ENCODE peak calls at places on chromosomes 7 and 10, in four cellular contexts. One of them, this sample, is unnamed.

GRCh38 chr7:45108863-45109262 is 2.6 kb downstream of the TBRG4 start:
- DNase-seq in mesendoderm: no peak
- DNase-seq in IMR-90: no peak
- DNase-seq in neuronal stem cell: no peak
- DNase-seq in this sample: no peak

GRCh38 chr10:118768041-118768933 is 13.5 kb upstream of the CACUL1 start:
- DNase-seq in IMR-90: no peak
- DNase-seq in neuronal stem cell: no peak
- DNase-seq in mesendoderm: no peak
- DNase-seq in this sample: no peak

GRCh38 chr7:91941450-91941849 is 788 bp downstream of the AKAP9 start:
- DNase-seq in mesendoderm: peak; percentile 50
- DNase-seq in neuronal stem cell: peak; percentile 21
- DNase-seq in IMR-90: peak; percentile 18
- DNase-seq in this sample: no peak

GRCh38 chr7:132319481-132319880 is 256.8 kb downstream of the PLXNA4 start:
- DNase-seq in mesendoderm: no peak
- DNase-seq in neuronal stem cell: no peak
- DNase-seq in IMR-90: no peak
- DNase-seq in this sample: no peak

GRCh38 chr7:148944935-148945934 is 61.1 kb upstream of the EZH2 start:
- DNase-seq in neuronal stem cell: no peak
- DNase-seq in mesendoderm: no peak
- DNase-seq in IMR-90: peak; percentile 66
- DNase-seq in this sample: no peak

GRCh38 chr10:53140516-53140915 is 367.9 kb upstream of the MBL2 start:
- DNase-seq in mesendoderm: no peak
- DNase-seq in neuronal stem cell: no peak
- DNase-seq in IMR-90: no peak
- DNase-seq in this sample: no peak

GRCh38 chr10:101217450-101218281 is 11.6 kb downstream of the LBX1 start:
- DNase-seq in neuronal stem cell: peak; percentile 87
- DNase-seq in mesendoderm: peak; percentile 94
- DNase-seq in IMR-90: peak; percentile 36
- DNase-seq in this sample: no peak

GRCh38 chr7:28804990-28805389 is 153.1 kb downstream of the TRIL start:
- DNase-seq in neuronal stem cell: no peak
- DNase-seq in IMR-90: peak; percentile 90
- DNase-seq in mesendoderm: no peak
- DNase-seq in this sample: no peak

GRCh38 chr10:92573091-92573797 is 649 bp downstream of the IDE start:
- DNase-seq in IMR-90: peak; percentile 36
- DNase-seq in mesendoderm: peak; percentile 68
- DNase-seq in neuronal stem cell: peak; percentile 9
- DNase-seq in this sample: no peak

GRCh38 chr7:28701731-28702130 is 256.4 kb downstream of the TRIL start:
- DNase-seq in mesendoderm: no peak
- DNase-seq in neuronal stem cell: no peak
- DNase-seq in IMR-90: no peak
- DNase-seq in this sample: no peak

GRCh38 chr7:139328375-139328774 is 12.8 kb upstream of the FMC1 start:
- DNase-seq in IMR-90: peak; percentile 95
- DNase-seq in mesendoderm: no peak
- DNase-seq in neuronal stem cell: no peak
- DNase-seq in this sample: no peak

GRCh38 chr7:16509829-16510228 is 16.8 kb upstream of the LRRC72 start:
- DNase-seq in IMR-90: no peak
- DNase-seq in mesendoderm: peak; percentile 8
- DNase-seq in neuronal stem cell: no peak
- DNase-seq in this sample: no peak

GRCh38 chr10:3803884-3804741 is 19.1 kb upstream of the KLF6 start:
- DNase-seq in neuronal stem cell: no peak
- DNase-seq in mesendoderm: peak; percentile 76
- DNase-seq in IMR-90: peak; percentile 13
- DNase-seq in this sample: no peak

GRCh38 chr7:42672339-42672990 is 239.4 kb downstream of the C7orf25 start:
- DNase-seq in IMR-90: no peak
- DNase-seq in mesendoderm: peak; percentile 10
- DNase-seq in neuronal stem cell: no peak
- DNase-seq in this sample: no peak

GRCh38 chr10:104527013-104527412 is 114.1 kb upstream of the SORCS3 start:
- DNase-seq in IMR-90: no peak
- DNase-seq in mesendoderm: no peak
- DNase-seq in neuronal stem cell: no peak
- DNase-seq in this sample: no peak

GRCh38 chr7:139492293-139492692 is 8.8 kb upstream of the KLRG2 start:
- DNase-seq in mesendoderm: no peak
- DNase-seq in neuronal stem cell: no peak
- DNase-seq in IMR-90: no peak
- DNase-seq in this sample: no peak

GRCh38 chr7:68146970-68147369 is 1150.3 kb downstream of the TYW1 start:
- DNase-seq in mesendoderm: no peak
- DNase-seq in neuronal stem cell: no peak
- DNase-seq in IMR-90: no peak
- DNase-seq in this sample: no peak

DNA sequence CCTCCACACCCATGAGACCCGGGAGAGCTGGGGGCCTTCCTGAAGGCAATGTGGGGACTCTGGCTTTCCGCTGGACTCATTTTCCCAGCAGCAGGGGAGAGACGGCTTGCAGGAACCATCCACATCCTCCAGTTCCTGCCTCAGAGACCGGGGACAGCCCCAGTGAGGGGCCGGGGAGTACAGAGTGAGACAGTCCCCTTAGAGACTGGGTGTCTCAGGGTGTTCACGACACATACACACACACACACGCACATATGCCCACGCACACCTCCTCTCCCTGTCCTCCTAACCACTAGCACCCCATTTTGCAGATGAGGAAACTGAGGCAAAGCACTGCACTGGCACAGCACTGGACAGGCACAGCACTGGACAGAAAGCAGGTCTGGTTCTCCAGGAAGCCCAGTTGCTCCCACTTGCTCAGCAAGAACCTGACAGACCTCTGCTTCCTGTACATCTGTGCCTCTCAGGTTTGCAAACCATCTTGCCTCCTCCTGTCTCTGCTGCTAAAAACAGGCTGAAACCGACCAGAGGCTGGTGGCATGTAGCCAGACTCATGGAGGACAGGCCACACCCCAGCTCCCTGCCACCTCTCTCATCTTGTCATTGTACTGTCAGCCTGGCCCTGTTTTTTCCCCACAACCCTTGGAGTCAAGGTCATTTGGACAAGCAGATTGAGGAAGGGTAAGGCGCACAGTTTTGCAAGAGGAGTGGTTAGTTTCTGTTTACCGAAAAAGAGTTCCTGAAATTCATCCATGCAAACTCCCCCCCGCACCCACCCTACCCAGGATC is 8.0 kb upstream of the C10orf105 start:
- DNase-seq in neuronal stem cell: no peak
- DNase-seq in IMR-90: no peak
- DNase-seq in mesendoderm: no peak
- DNase-seq in this sample: no peak
- H3K4me3 ChIP-seq in neuronal stem cell: no peak overlapping the region
- H3K4me3 ChIP-seq in IMR-90: no peak overlapping the region
- H3K4me3 ChIP-seq in mesendoderm: no peak overlapping the region
- H3K4me3 ChIP-seq in this sample: no peak overlapping the region

DNA sequence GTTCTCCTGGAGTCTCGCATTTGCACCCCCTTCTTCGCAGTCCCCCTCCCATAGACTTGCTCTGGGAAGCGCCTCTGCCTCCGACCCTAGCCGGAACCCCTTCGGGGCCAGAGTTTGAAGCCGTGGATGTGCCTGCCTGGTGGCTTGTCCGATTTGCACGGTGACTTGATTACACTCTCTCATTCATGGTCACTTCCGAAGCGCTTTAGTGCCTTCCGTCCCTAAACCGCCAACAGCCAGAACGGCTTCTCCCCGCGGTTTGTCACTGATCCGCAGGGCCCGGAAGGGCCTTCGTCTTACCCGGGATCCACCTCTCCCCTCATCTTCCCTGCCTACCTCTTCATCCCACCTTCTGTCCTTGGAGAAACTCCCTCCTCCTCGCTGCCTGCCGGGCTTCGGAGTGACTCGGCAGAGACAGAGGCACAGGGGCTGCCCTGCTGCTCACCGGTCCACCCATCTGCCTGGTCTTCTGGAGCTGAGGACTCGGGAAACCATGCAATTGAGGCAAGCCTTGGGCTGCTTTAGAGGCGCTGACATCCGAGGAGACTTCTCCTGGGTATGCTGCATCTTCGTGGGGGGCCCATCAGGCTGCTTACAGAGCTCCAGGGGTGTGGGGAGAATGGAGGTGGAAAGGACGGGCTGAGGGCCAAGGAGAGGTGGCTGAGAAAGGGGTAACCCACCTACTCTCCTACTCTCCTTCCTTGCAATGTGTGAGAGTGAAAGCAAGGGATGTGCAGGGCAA is 847 bp upstream of the HOXA11 start:
- DNase-seq in mesendoderm: no peak
- DNase-seq in IMR-90: no peak
- DNase-seq in neuronal stem cell: no peak
- DNase-seq in this sample: peak; percentile 58
- H2BK5ac ChIP-seq in mesendoderm: no peak overlapping the region
- H2BK5ac ChIP-seq in IMR-90: no peak overlapping the region
- H2BK5ac ChIP-seq in neuronal stem cell: no peak overlapping the region
- H2BK5ac ChIP-seq in this sample: no peak overlapping the region

GRCh38 chr10:110530131-110530831 is 32.6 kb downstream of the DUSP5 start:
- DNase-seq in neuronal stem cell: peak; percentile 32
- DNase-seq in IMR-90: no peak
- DNase-seq in mesendoderm: peak; percentile 97
- DNase-seq in this sample: peak; percentile 86
- H3K4me3 ChIP-seq in neuronal stem cell: no peak overlapping the region
- H3K4me3 ChIP-seq in IMR-90: peak overlapping the region; percentile 9
- H3K4me3 ChIP-seq in mesendoderm: no peak overlapping the region
- H3K4me3 ChIP-seq in this sample: peak overlapping the region; percentile 27

GRCh38 chr7:151729521-151729921 is 147.4 kb downstream of the PRKAG2 start:
- DNase-seq in neuronal stem cell: no peak
- DNase-seq in IMR-90: no peak
- DNase-seq in mesendoderm: no peak
- DNase-seq in this sample: no peak

GRCh38 chr7:151726875-151727578 is 149.9 kb downstream of the PRKAG2 start:
- DNase-seq in IMR-90: no peak
- DNase-seq in neuronal stem cell: no peak
- DNase-seq in mesendoderm: no peak
- DNase-seq in this sample: no peak

GRCh38 chr7:151727579-151728285 is 149.2 kb downstream of the PRKAG2 start:
- DNase-seq in mesendoderm: peak; percentile 90
- DNase-seq in neuronal stem cell: no peak
- DNase-seq in IMR-90: peak; percentile 97
- DNase-seq in this sample: peak; percentile 54

GRCh38 chr7:151728286-151728660 is 148.6 kb downstream of the PRKAG2 start:
- DNase-seq in IMR-90: no peak
- DNase-seq in neuronal stem cell: no peak
- DNase-seq in mesendoderm: no peak
- DNase-seq in this sample: no peak

GRCh38 chr7:151728746-151729145 is 148.2 kb downstream of the PRKAG2 start:
- DNase-seq in IMR-90: no peak
- DNase-seq in neuronal stem cell: no peak
- DNase-seq in mesendoderm: no peak
- DNase-seq in this sample: no peak
- H2BK5ac ChIP-seq in IMR-90: peak overlapping the region; percentile 24
- H2BK5ac ChIP-seq in neuronal stem cell: peak overlapping the region; percentile 3
- H2BK5ac ChIP-seq in mesendoderm: no peak overlapping the region
- H2BK5ac ChIP-seq in this sample: no peak overlapping the region

GRCh38 chr10:48656928-48657327 is 27.7 kb upstream of the WDFY4 start:
- DNase-seq in neuronal stem cell: no peak
- DNase-seq in IMR-90: no peak
- DNase-seq in mesendoderm: no peak
- DNase-seq in this sample: no peak
- H3K4me3 ChIP-seq in neuronal stem cell: peak overlapping the region; percentile 34
- H3K4me3 ChIP-seq in IMR-90: no peak overlapping the region
- H3K4me3 ChIP-seq in mesendoderm: no peak overlapping the region
- H3K4me3 ChIP-seq in this sample: peak overlapping the region; percentile 54

GRCh38 chr10:110446277-110446676 is 51.4 kb upstream of the DUSP5 start:
- DNase-seq in IMR-90: no peak
- DNase-seq in neuronal stem cell: no peak
- DNase-seq in mesendoderm: no peak
- DNase-seq in this sample: no peak

GRCh38 chr10:110448682-110449418 is 48.9 kb upstream of the DUSP5 start:
- DNase-seq in neuronal stem cell: no peak
- DNase-seq in IMR-90: no peak
- DNase-seq in mesendoderm: no peak
- DNase-seq in this sample: no peak

GRCh38 chr10:110447886-110448285 is 49.8 kb upstream of the DUSP5 start:
- DNase-seq in neuronal stem cell: no peak
- DNase-seq in IMR-90: no peak
- DNase-seq in mesendoderm: no peak
- DNase-seq in this sample: no peak

GRCh38 chr10:110445871-110446270 is 51.8 kb upstream of the DUSP5 start:
- DNase-seq in neuronal stem cell: no peak
- DNase-seq in IMR-90: no peak
- DNase-seq in mesendoderm: no peak
- DNase-seq in this sample: no peak

GRCh38 chr10:110446954-110447608 is 50.6 kb upstream of the DUSP5 start:
- DNase-seq in neuronal stem cell: no peak
- DNase-seq in IMR-90: peak; percentile 95
- DNase-seq in mesendoderm: peak; percentile 58
- DNase-seq in this sample: no peak
- H2BK5ac ChIP-seq in neuronal stem cell: no peak overlapping the region
- H2BK5ac ChIP-seq in IMR-90: peak overlapping the region; percentile 95
- H2BK5ac ChIP-seq in mesendoderm: no peak overlapping the region
- H2BK5ac ChIP-seq in this sample: no peak overlapping the region

DNA sequence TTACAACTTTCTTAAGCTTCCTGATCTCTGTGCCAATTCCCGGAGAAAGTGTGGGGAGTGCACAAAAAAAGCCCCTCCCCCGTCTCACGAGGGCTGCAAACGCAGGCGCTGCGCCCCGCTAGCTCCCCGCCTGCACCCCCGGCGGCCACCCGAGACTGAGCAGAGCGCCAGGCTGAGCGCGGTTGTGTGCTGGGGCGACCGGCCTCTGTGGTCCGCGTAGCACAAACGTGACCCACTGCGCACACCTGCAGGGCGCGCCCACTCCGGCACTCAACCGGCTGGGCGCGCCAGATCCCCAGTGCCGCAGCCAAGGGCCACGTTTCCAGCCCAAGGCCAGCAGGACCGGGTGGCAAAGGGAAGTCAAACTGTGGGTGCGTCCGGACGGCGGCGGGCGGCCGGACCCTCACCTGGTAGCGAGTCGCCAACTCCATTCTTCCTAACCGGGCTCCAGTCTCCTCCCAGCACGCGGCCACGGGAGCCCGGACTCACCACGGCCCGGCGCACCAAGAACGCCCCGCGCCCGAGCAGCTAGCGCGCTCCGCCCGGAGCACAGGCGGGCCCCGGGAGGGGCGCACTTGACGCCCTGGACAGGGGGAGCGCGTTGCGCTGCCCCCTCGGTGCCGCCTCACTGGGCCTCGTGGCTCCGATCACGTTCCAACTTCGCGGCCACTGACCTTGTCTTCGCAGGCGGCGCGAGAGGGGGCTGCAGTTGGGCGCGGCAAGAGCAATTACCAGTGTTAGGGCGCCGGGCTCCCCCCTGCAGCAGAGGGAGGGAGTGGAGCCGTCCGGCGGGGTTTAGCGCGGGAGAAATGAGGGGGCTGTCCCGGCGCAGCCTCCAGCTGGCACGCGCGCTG is at the start of gene CDCA7L:
- DNase-seq in neuronal stem cell: peak; percentile 74
- DNase-seq in IMR-90: peak; percentile 63
- DNase-seq in mesendoderm: peak; percentile 85
- DNase-seq in this sample: peak; percentile 88
- H3K4me3 ChIP-seq in neuronal stem cell: peak within 1 kb of the TSS; percentile 72
- H3K4me3 ChIP-seq in IMR-90: peak within 1 kb of the TSS; percentile 81
- H3K4me3 ChIP-seq in mesendoderm: peak within 1 kb of the TSS; percentile 57
- H3K4me3 ChIP-seq in this sample: peak within 1 kb of the TSS; percentile 83